ENCODE peak calls at places on chromosomes 1 and 21, in five cellular contexts. V is GM10248, S is kidney, T is body of pancreas, Y is dorsolateral prefrontal cortex. J is an unnamed sample.

GRCh38 chr1:111600886-111601386 is 18.7 kb upstream of the RAP1A start:
- DNase-seq in V (peak), S (no peak), T (no peak), Y (no peak), J (no peak)

GRCh38 chr21:23026878-23027277 is 2028.7 kb downstream of the NCAM2 start:
- DNase-seq in V (no peak), S (no peak), T (no peak), Y (no peak), J (no peak)

GRCh38 chr1:113998361-113998760 is 19.1 kb downstream of the OLFML3 start:
- DNase-seq in V (no peak), S (no peak), T (no peak), Y (no peak), J (no peak)

GRCh38 chr1:231241751-231242150 is 739 bp downstream of the GNPAT start:
- DNase-seq in V (peak), S (no peak), T (no peak), Y (peak), J (no peak)

GRCh38 chr1:78070758-78071157 is 25.0 kb downstream of the GIPC2 start:
- DNase-seq in V (no peak), S (no peak), T (no peak), Y (no peak), J (no peak)

GRCh38 chr1:30417001-30417700 is 306.2 kb downstream of the MATN1 start:
- DNase-seq in V (peak), S (no peak), T (no peak), Y (no peak), J (no peak)

GRCh38 chr1:50491142-50491541 is 67.9 kb upstream of the DMRTA2 start:
- DNase-seq in V (no peak), S (no peak), T (no peak), Y (no peak), J (no peak)

GRCh38 chr1:53641481-53642214 is 97.3 kb downstream of the GLIS1 start:
- DNase-seq in V (no peak), S (peak), T (no peak), Y (no peak), J (no peak)

GRCh38 chr1:15714438-15715136 is 21.5 kb upstream of the SLC25A34 start:
- DNase-seq in V (no peak), S (no peak), T (no peak), Y (peak), J (no peak)

GRCh38 chr1:231091853-231092301 is 51.8 kb upstream of the FAM89A start:
- DNase-seq in V (peak), S (no peak), T (peak), Y (no peak), J (no peak)

GRCh38 chr1:31573261-31573660 is 3.1 kb upstream of the TINAGL1 start:
- DNase-seq in V (no peak), S (peak), T (no peak), Y (no peak), J (no peak)

GRCh38 chr21:37546949-37547614 is 180.5 kb downstream of the DYRK1A start:
- DNase-seq in V (no peak), S (no peak), T (no peak), Y (no peak), J (no peak)

GRCh38 chr1:59967141-59967697 is 40.6 kb upstream of the CYP2J2 start:
- DNase-seq in V (no peak), S (no peak), T (no peak), Y (no peak), J (no peak)

GRCh38 chr1:97038410-97038809 is 316.8 kb downstream of the PTBP2 start:
- DNase-seq in V (no peak), S (no peak), T (no peak), Y (no peak), J (no peak)

GRCh38 chr1:180542530-180543171 is 16.1 kb upstream of the OVAAL start:
- DNase-seq in V (no peak), S (no peak), T (no peak), Y (no peak), J (no peak)

GRCh38 chr1:150160964-150161626 is 11.4 kb downstream of the PLEKHO1 start:
- DNase-seq in V (no peak), S (no peak), T (no peak), Y (no peak), J (no peak)
- TF ChIP-seq CTCF in V (peak), S (no peak), T (no peak), Y (no peak), J (no peak)

DNA sequence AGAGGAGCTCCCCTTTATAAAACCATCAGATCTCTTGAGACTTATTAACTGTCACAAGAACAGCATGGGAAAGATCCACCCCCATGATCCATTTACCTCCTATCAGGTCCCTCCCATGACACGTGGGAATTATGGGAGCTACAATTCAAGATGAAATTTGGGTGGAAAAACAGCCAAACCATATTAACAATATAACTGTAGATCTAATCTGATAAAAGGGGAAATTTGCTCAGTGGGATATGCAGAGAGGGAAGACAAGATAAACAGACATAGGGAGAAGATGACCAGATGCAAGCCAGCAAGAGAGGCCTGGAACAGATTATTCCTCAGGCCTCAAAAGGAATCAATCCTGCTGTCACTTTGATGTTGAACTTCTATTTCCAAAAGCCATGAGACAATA is 841.5 kb downstream of the LRRIQ3 start:
- DNase-seq in V (no peak), S (no peak), T (no peak), Y (no peak), J (no peak)
- TF ChIP-seq CTCF in V (no peak), S (no peak), T (no peak), Y (no peak), J (no peak)

DNA sequence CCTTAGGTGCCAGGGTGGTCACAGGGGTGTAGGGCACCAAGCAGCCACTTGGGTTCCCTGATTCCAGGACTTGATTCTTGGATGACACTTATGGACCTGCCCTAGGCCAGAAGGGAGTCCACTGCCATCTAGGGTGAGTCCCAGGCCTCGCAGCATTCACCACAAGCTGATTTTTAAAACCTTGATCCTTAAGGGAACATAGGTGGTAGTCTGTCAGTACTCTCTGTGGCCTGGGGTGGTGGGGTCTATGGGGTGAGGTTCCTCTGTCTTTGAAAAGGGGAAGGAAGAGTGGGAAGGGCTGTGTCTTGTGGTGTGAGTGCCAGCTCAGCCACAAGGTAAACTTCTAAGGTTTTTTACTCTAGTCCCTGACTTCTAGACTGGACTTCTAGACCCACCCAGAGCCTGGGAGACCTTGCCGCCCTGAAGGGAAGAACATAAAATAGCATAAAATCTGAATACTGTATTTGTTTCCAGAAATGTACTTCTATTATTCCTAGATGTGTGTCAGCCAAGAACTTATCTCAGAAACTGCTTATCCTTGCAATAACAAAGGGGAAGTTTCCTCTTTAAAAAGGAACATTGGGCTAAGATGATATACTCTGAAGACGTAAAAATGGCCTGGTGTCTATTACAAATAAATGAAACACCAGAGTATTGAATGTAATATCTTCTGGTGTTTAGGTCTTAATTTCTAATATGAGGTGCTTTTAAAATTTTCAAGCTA is 757.3 kb downstream of the LTN1 start:
- DNase-seq in V (no peak), S (no peak), T (no peak), Y (no peak), J (no peak)
- TF ChIP-seq CTCF in V (no peak), S (no peak), T (peak), Y (no peak), J (no peak)

GRCh38 chr1:92466702-92467101 is 20.0 kb downstream of the GFI1 start:
- DNase-seq in V (no peak), S (no peak), T (no peak), Y (no peak), J (no peak)

GRCh38 chr1:92464588-92465255 is 22.0 kb downstream of the GFI1 start:
- DNase-seq in V (no peak), S (no peak), T (no peak), Y (no peak), J (no peak)

GRCh38 chr1:92465256-92465647 is 21.5 kb downstream of the GFI1 start:
- DNase-seq in V (no peak), S (no peak), T (no peak), Y (no peak), J (no peak)

GRCh38 chr1:92459871-92460320 is 26.8 kb downstream of the GFI1 start:
- DNase-seq in V (no peak), S (no peak), T (no peak), Y (no peak), J (no peak)

DNA sequence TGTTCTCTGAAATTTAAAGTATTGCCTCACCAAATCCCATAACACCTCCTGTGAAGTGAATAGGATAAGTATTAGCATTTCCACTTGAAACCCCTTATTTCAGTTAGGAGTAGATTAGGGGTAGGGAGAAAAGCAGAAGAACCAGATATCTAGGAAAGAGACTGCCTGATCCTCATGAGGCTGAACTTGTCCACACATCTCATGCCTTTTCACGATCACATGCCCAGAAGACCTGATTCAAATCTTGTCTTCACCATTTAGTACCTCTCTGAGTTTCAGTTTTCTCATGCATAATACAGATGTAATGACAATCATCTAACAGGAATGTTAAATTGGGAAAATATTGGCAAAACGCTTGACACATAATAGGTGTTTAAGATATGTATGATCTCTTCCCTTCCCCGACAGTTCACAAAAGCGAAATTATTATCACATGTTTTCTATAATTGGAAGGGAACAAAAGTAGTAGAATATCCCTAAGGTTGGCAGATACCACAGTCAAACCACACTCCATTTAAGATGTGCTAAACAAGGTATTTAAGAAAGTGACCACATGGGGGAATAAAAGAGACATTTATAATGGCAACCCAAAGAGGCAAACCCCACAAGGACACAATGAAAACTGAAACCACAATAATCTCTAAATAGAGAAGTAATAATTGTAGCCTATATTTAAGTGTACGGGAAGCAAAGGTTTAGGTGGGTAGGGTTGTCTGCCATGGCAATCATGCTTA is 25.2 kb downstream of the GFI1 start:
- DNase-seq in V (peak), S (no peak), T (no peak), Y (no peak), J (no peak)
- TF ChIP-seq CTCF in V (peak), S (no peak), T (no peak), Y (no peak), J (no peak)

GRCh38 chr1:950881-951280 is 8.2 kb downstream of the NOC2L start:
- DNase-seq in V (no peak), S (no peak), T (no peak), Y (no peak), J (no peak)

GRCh38 chr1:952201-952600 is 6.9 kb downstream of the NOC2L start:
- DNase-seq in V (no peak), S (no peak), T (no peak), Y (no peak), J (no peak)

GRCh38 chr1:952603-953002 is 6.5 kb downstream of the NOC2L start:
- DNase-seq in V (no peak), S (no peak), T (no peak), Y (no peak), J (no peak)

GRCh38 chr1:950268-950667 is 8.8 kb downstream of the NOC2L start:
- DNase-seq in V (no peak), S (no peak), T (no peak), Y (no peak), J (no peak)

GRCh38 chr1:951364-951763 is 7.7 kb downstream of the NOC2L start:
- DNase-seq in V (no peak), S (no peak), T (no peak), Y (no peak), J (no peak)
- TF ChIP-seq CTCF in V (peak), S (peak), T (no peak), Y (no peak), J (no peak)

GRCh38 chr1:20150969-20151368 is 11.8 kb downstream of the PLA2G2F start:
- DNase-seq in V (no peak), S (peak), T (peak), Y (no peak), J (no peak)

GRCh38 chr1:20148571-20149500 is 9.7 kb downstream of the PLA2G2F start:
- DNase-seq in V (no peak), S (peak), T (peak), Y (no peak), J (no peak)

GRCh38 chr1:20149601-20150325 is 10.6 kb downstream of the PLA2G2F start:
- DNase-seq in V (no peak), S (peak), T (peak), Y (no peak), J (no peak)

GRCh38 chr1:20151906-20152598 is 12.9 kb downstream of the PLA2G2F start:
- DNase-seq in V (peak), S (peak), T (peak), Y (peak), J (peak)

GRCh38 chr1:20150326-20150705 is 11.2 kb downstream of the PLA2G2F start:
- DNase-seq in V (no peak), S (peak), T (peak), Y (no peak), J (no peak)
- TF ChIP-seq CTCF in V (no peak), S (no peak), T (no peak), Y (no peak), J (no peak)

J was measured in activated B cell treated with CpG ODN at 0.5 μM for 24 hours.